ENCODE peak calls at places on chromosome X, in nine cellular contexts. W is CD8-positive, alpha-beta T cell; D is mucosa of descending colon; E is AG09309; L is astrocyte; C is AG10803; F is gastrocnemius medialis; Y is bronchial epithelial cell; T is fibroblast of mammary gland. O is an unnamed sample.

GRCh38 chrX:67582436-67582835 is 38.6 kb downstream of the AR start:
- DNase-seq in E (no peak), F (no peak), C (no peak), D (no peak), W (no peak), Y (no peak), L (no peak), T (peak; percentile 25), O (no peak)

GRCh38 chrX:56569378-56570061 is 6.1 kb downstream of the UBQLN2 start:
- DNase-seq in W (no peak), T (no peak), E (no peak), F (no peak), C (no peak), D (no peak), Y (no peak), L (no peak), O (no peak)

GRCh38 chrX:13645464-13646153 is 7.3 kb upstream of the TCEANC start:
- DNase-seq in W (no peak), L (no peak), D (no peak), Y (no peak), E (no peak), T (no peak), C (no peak), F (no peak), O (no peak)

GRCh38 chrX:122113376-122113775 is 1066.0 kb downstream of the GLUD2 start:
- DNase-seq in E (no peak), T (no peak), C (no peak), F (no peak), D (no peak), L (no peak), W (no peak), Y (no peak), O (no peak)

GRCh38 chrX:21926116-21926515 is 14.4 kb upstream of the SMS start:
- DNase-seq in D (no peak), L (no peak), Y (no peak), T (peak; percentile 48), C (peak; percentile 39), F (no peak), E (no peak), W (no peak), O (peak; percentile 78)

GRCh38 chrX:103941201-103941975 is 21.0 kb upstream of the TMSB15B start:
- DNase-seq in E (peak; percentile 4), F (no peak), L (peak; percentile 27), D (no peak), Y (peak; percentile 45), T (peak; percentile 50), C (peak; percentile 53), W (no peak), O (peak; percentile 54)

GRCh38 chrX:109600114-109600710 is 24.8 kb downstream of the KCNE5 start:
- DNase-seq in Y (no peak), T (peak; percentile 11), C (peak; percentile 16), W (no peak), F (peak; percentile 13), L (peak; percentile 23), E (no peak), D (no peak), O (peak; percentile 7)

GRCh38 chrX:123331349-123331748 is 147.3 kb downstream of the GRIA3 start:
- DNase-seq in C (no peak), W (no peak), E (no peak), L (no peak), F (no peak), D (no peak), Y (no peak), T (no peak), O (no peak)

GRCh38 chrX:153925739-153926593 is at the start of gene ARHGAP4:
- DNase-seq in W (peak; percentile 33), T (no peak), D (peak; percentile 62), L (no peak), F (no peak), E (no peak), C (no peak), Y (no peak), O (no peak)

GRCh38 chrX:10769696-10770619 is 149.6 kb upstream of the MID1 start:
- DNase-seq in T (peak; percentile 57), L (peak; percentile 38), W (no peak), D (no peak), Y (peak; percentile 40), C (peak; percentile 39), F (no peak), E (no peak), O (peak; percentile 15)
- H3K4me3 ChIP-seq in T (peak overlapping the region; percentile 22), L (peak overlapping the region; percentile 38), W (no peak overlapping the region), D (no peak overlapping the region), Y (no peak overlapping the region), C (peak overlapping the region; percentile 36), F (no peak overlapping the region), E (no peak overlapping the region), O (peak overlapping the region; percentile 7)

DNA sequence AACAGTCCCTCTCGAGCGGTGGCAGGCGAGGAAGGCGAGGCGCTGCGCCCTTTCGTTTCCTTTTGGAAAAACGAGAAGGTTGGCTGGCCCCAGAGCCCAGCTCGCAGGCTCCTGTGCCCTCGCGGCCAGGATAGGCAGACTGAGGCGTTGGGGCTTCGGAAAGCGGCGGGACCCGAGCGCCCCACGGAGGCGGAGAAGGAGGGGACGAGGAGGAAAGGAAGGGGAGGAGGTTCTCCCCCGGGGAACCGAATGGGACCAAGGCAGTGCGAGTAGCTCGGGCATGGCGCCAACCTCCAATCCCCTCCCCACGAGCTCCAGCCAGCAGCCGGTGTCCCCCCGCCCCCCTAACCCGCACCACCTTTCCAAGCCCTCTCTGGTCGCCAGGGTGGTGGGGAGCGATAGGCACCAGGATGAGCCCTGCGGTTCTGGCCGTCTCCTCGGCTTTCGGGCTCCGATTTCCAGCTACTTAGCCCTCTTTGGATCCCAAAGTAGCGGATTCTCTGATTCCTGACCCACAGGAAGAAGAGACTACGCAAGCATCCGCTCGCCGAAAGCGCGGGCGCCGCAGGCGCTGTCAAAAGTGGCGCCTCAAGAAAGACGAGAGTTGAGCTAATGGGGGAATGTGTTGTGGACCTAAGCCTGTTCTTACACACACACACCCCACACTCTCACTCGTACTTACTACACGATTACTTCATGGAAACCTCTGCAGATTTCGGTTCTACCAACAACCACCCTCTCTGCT is 15.2 kb upstream of the ZIC3 start:
- DNase-seq in D (no peak), W (no peak), Y (no peak), F (no peak), C (no peak), T (no peak), E (no peak), L (no peak), O (no peak)
- TF ChIP-seq CTCF in D (no peak), W (no peak), Y (no peak), F (no peak), C (no peak), T (no peak), E (no peak), L (no peak), O (no peak)

GRCh38 chrX:17359500-17359899 is 15.5 kb upstream of the NHS start:
- DNase-seq in C (peak; percentile 17), L (peak; percentile 53), T (peak; percentile 47), W (no peak), D (no peak), E (no peak), Y (no peak), F (no peak), O (no peak)
- H3K4me3 ChIP-seq in C (no peak overlapping the region), L (no peak overlapping the region), T (no peak overlapping the region), W (no peak overlapping the region), D (no peak overlapping the region), E (no peak overlapping the region), Y (no peak overlapping the region), F (no peak overlapping the region), O (no peak overlapping the region)

GRCh38 chrX:15146515-15146914 is 123.4 kb downstream of the ASB9 start:
- DNase-seq in C (peak; percentile 5), Y (no peak), T (peak; percentile 11), F (no peak), E (no peak), W (no peak), L (no peak), D (peak; percentile 24), O (peak; percentile 3)
- TF ChIP-seq CTCF in C (peak; percentile 39), Y (peak; percentile 19), T (peak; percentile 41), F (no peak), E (peak; percentile 40), W (no peak), L (peak; percentile 11), D (no peak), O (peak; percentile 35)

DNA sequence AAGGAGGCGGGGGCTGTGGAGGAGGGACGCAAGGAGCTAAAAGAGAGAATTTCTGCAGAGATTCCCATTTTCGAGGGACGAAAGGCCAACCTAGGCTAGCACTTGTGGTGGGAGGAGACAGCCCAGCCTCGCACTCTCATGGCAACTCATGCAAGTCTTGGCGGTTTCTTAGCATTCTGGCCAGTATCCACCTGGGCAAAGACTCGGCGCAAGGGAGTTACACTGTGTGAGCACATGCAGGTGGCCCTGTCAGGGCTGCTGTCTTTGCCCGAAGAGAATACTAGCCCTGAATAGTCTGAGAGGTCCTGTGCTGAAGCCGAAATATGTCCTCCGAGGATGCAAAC is 15.5 kb downstream of the MCF2 start:
- DNase-seq in C (peak; percentile 1), Y (no peak), F (no peak), D (no peak), E (no peak), T (peak; percentile 2), L (no peak), W (no peak), O (no peak)
- H3K4me3 ChIP-seq in C (peak overlapping the region; percentile 48), Y (no peak overlapping the region), F (peak overlapping the region; percentile 39), D (no peak overlapping the region), E (peak overlapping the region; percentile 14), T (no peak overlapping the region), L (no peak overlapping the region), W (no peak overlapping the region), O (peak overlapping the region; percentile 19)